ENCODE peak calls at places on chromosomes 1 and 21, in eight cellular contexts. One of them, this sample, is unnamed.

GRCh38 chr1:29960156-29960755 is 723.9 kb downstream of the PTPRU start:
- DNase-seq in endothelial cell: no peak
- DNase-seq in choroid plexus epithelial cell: no peak
- DNase-seq in activated CD8-positive, alpha-beta T cell treated with anti-CD3 and anti-CD28 coated beads for 36 hours: no peak
- DNase-seq in HFFc6: no peak
- DNase-seq in foreskin fibroblast: no peak
- DNase-seq in K562: no peak
- DNase-seq in bronchial epithelial cell: no peak
- DNase-seq in this sample: no peak

GRCh38 chr1:54415533-54415932 is 9.3 kb upstream of the SSBP3 start:
- DNase-seq in endothelial cell: no peak
- DNase-seq in choroid plexus epithelial cell: no peak
- DNase-seq in activated CD8-positive, alpha-beta T cell treated with anti-CD3 and anti-CD28 coated beads for 36 hours: no peak
- DNase-seq in HFFc6: no peak
- DNase-seq in foreskin fibroblast: no peak
- DNase-seq in K562: no peak
- DNase-seq in bronchial epithelial cell: no peak
- DNase-seq in this sample: no peak

GRCh38 chr1:183546427-183546826 is 43.8 kb downstream of the NCF2 start:
- DNase-seq in endothelial cell: no peak
- DNase-seq in choroid plexus epithelial cell: no peak
- DNase-seq in activated CD8-positive, alpha-beta T cell treated with anti-CD3 and anti-CD28 coated beads for 36 hours: no peak
- DNase-seq in HFFc6: no peak
- DNase-seq in foreskin fibroblast: no peak
- DNase-seq in K562: no peak
- DNase-seq in bronchial epithelial cell: no peak
- DNase-seq in this sample: no peak

GRCh38 chr21:44946254-44947041 is 6.6 kb downstream of the SLX9 start:
- DNase-seq in endothelial cell: no peak
- DNase-seq in choroid plexus epithelial cell: no peak
- DNase-seq in activated CD8-positive, alpha-beta T cell treated with anti-CD3 and anti-CD28 coated beads for 36 hours: no peak
- DNase-seq in HFFc6: no peak
- DNase-seq in foreskin fibroblast: no peak
- DNase-seq in K562: no peak
- DNase-seq in bronchial epithelial cell: no peak
- DNase-seq in this sample: no peak

GRCh38 chr1:3282656-3283430 is 171.6 kb upstream of the ARHGEF16 start:
- DNase-seq in endothelial cell: no peak
- DNase-seq in choroid plexus epithelial cell: no peak
- DNase-seq in activated CD8-positive, alpha-beta T cell treated with anti-CD3 and anti-CD28 coated beads for 36 hours: no peak
- DNase-seq in HFFc6: no peak
- DNase-seq in foreskin fibroblast: no peak
- DNase-seq in K562: no peak
- DNase-seq in bronchial epithelial cell: no peak
- DNase-seq in this sample: no peak

GRCh38 chr21:34642211-34643075 is 26.4 kb upstream of the CLIC6 start:
- DNase-seq in endothelial cell: no peak
- DNase-seq in choroid plexus epithelial cell: peak
- DNase-seq in activated CD8-positive, alpha-beta T cell treated with anti-CD3 and anti-CD28 coated beads for 36 hours: peak
- DNase-seq in HFFc6: peak
- DNase-seq in foreskin fibroblast: no peak
- DNase-seq in K562: no peak
- DNase-seq in bronchial epithelial cell: peak
- DNase-seq in this sample: no peak

GRCh38 chr1:6367381-6368007 is 26.1 kb downstream of the ACOT7 start:
- DNase-seq in endothelial cell: no peak
- DNase-seq in choroid plexus epithelial cell: no peak
- DNase-seq in activated CD8-positive, alpha-beta T cell treated with anti-CD3 and anti-CD28 coated beads for 36 hours: no peak
- DNase-seq in HFFc6: no peak
- DNase-seq in foreskin fibroblast: peak
- DNase-seq in K562: no peak
- DNase-seq in bronchial epithelial cell: peak
- DNase-seq in this sample: no peak

GRCh38 chr1:78627321-78627720 is 7.1 kb downstream of the IFI44L start:
- DNase-seq in endothelial cell: no peak
- DNase-seq in choroid plexus epithelial cell: no peak
- DNase-seq in activated CD8-positive, alpha-beta T cell treated with anti-CD3 and anti-CD28 coated beads for 36 hours: no peak
- DNase-seq in HFFc6: peak
- DNase-seq in foreskin fibroblast: peak
- DNase-seq in K562: no peak
- DNase-seq in bronchial epithelial cell: no peak
- DNase-seq in this sample: no peak

GRCh38 chr1:107073493-107073892 is 17.0 kb downstream of the PRMT6 start:
- DNase-seq in endothelial cell: no peak
- DNase-seq in choroid plexus epithelial cell: no peak
- DNase-seq in activated CD8-positive, alpha-beta T cell treated with anti-CD3 and anti-CD28 coated beads for 36 hours: no peak
- DNase-seq in HFFc6: no peak
- DNase-seq in foreskin fibroblast: no peak
- DNase-seq in K562: no peak
- DNase-seq in bronchial epithelial cell: no peak
- DNase-seq in this sample: no peak

GRCh38 chr1:153549741-153550397 is 811 bp upstream of the S100A3 start:
- DNase-seq in endothelial cell: no peak
- DNase-seq in choroid plexus epithelial cell: no peak
- DNase-seq in activated CD8-positive, alpha-beta T cell treated with anti-CD3 and anti-CD28 coated beads for 36 hours: no peak
- DNase-seq in HFFc6: no peak
- DNase-seq in foreskin fibroblast: no peak
- DNase-seq in K562: no peak
- DNase-seq in bronchial epithelial cell: no peak
- DNase-seq in this sample: no peak

GRCh38 chr1:113749402-113749801 is 9.9 kb downstream of the PHTF1 start:
- DNase-seq in endothelial cell: no peak
- DNase-seq in choroid plexus epithelial cell: no peak
- DNase-seq in activated CD8-positive, alpha-beta T cell treated with anti-CD3 and anti-CD28 coated beads for 36 hours: no peak
- DNase-seq in HFFc6: no peak
- DNase-seq in foreskin fibroblast: no peak
- DNase-seq in K562: peak
- DNase-seq in bronchial epithelial cell: no peak
- DNase-seq in this sample: no peak

GRCh38 chr1:21700094-21700493 is 30.9 kb upstream of the RAP1GAP start:
- DNase-seq in endothelial cell: no peak
- DNase-seq in choroid plexus epithelial cell: no peak
- DNase-seq in activated CD8-positive, alpha-beta T cell treated with anti-CD3 and anti-CD28 coated beads for 36 hours: no peak
- DNase-seq in HFFc6: no peak
- DNase-seq in foreskin fibroblast: no peak
- DNase-seq in K562: no peak
- DNase-seq in bronchial epithelial cell: no peak
- DNase-seq in this sample: no peak

GRCh38 chr1:43348809-43349593 is 9.8 kb upstream of the CDC20 start:
- DNase-seq in endothelial cell: peak
- DNase-seq in choroid plexus epithelial cell: peak
- DNase-seq in activated CD8-positive, alpha-beta T cell treated with anti-CD3 and anti-CD28 coated beads for 36 hours: peak
- DNase-seq in HFFc6: no peak
- DNase-seq in foreskin fibroblast: no peak
- DNase-seq in K562: no peak
- DNase-seq in bronchial epithelial cell: peak
- DNase-seq in this sample: peak

GRCh38 chr21:42182713-42183371 is 36.1 kb upstream of the ABCG1 start:
- DNase-seq in endothelial cell: no peak
- DNase-seq in choroid plexus epithelial cell: no peak
- DNase-seq in activated CD8-positive, alpha-beta T cell treated with anti-CD3 and anti-CD28 coated beads for 36 hours: no peak
- DNase-seq in HFFc6: no peak
- DNase-seq in foreskin fibroblast: no peak
- DNase-seq in K562: no peak
- DNase-seq in bronchial epithelial cell: no peak
- DNase-seq in this sample: no peak
- TF ChIP-seq CTCF in endothelial cell: no peak
- TF ChIP-seq CTCF in choroid plexus epithelial cell: no peak
- TF ChIP-seq CTCF in activated CD8-positive, alpha-beta T cell treated with anti-CD3 and anti-CD28 coated beads for 36 hours: no peak
- TF ChIP-seq CTCF in HFFc6: no peak
- TF ChIP-seq CTCF in foreskin fibroblast: no peak
- TF ChIP-seq CTCF in K562: no peak
- TF ChIP-seq CTCF in bronchial epithelial cell: no peak
- TF ChIP-seq CTCF in this sample: no peak

DNA sequence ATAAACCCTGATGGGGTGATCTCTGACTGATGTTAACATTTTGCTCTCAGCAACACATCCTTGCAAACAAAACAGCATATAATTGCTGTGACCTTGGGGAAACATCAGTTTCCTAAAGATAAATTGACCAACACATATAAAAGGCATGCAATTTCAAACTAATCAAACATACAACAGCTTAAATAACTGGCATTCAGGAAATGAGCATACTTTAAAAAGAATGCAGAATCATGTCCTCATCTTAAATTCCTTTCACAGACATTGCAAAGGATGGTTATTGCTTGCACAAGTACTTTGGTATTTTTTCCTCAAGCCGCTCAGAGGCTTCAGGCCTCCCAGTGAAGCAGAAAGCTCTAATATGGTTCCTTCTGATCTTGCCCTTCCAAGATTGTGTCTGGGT is 53.4 kb upstream of the RGS18 start:
- DNase-seq in endothelial cell: no peak
- DNase-seq in choroid plexus epithelial cell: peak
- DNase-seq in activated CD8-positive, alpha-beta T cell treated with anti-CD3 and anti-CD28 coated beads for 36 hours: no peak
- DNase-seq in HFFc6: peak
- DNase-seq in foreskin fibroblast: peak
- DNase-seq in K562: no peak
- DNase-seq in bronchial epithelial cell: peak
- DNase-seq in this sample: no peak
- TF ChIP-seq CTCF in endothelial cell: no peak
- TF ChIP-seq CTCF in choroid plexus epithelial cell: no peak
- TF ChIP-seq CTCF in activated CD8-positive, alpha-beta T cell treated with anti-CD3 and anti-CD28 coated beads for 36 hours: no peak
- TF ChIP-seq CTCF in HFFc6: no peak
- TF ChIP-seq CTCF in foreskin fibroblast: no peak
- TF ChIP-seq CTCF in K562: no peak
- TF ChIP-seq CTCF in bronchial epithelial cell: no peak
- TF ChIP-seq CTCF in this sample: no peak

GRCh38 chr1:212074313-212074712 is 38.8 kb downstream of the DTL start:
- DNase-seq in endothelial cell: no peak
- DNase-seq in choroid plexus epithelial cell: no peak
- DNase-seq in activated CD8-positive, alpha-beta T cell treated with anti-CD3 and anti-CD28 coated beads for 36 hours: no peak
- DNase-seq in HFFc6: no peak
- DNase-seq in foreskin fibroblast: no peak
- DNase-seq in K562: no peak
- DNase-seq in bronchial epithelial cell: no peak
- DNase-seq in this sample: no peak

GRCh38 chr1:212072047-212072446 is 36.5 kb downstream of the DTL start:
- DNase-seq in endothelial cell: no peak
- DNase-seq in choroid plexus epithelial cell: no peak
- DNase-seq in activated CD8-positive, alpha-beta T cell treated with anti-CD3 and anti-CD28 coated beads for 36 hours: no peak
- DNase-seq in HFFc6: no peak
- DNase-seq in foreskin fibroblast: no peak
- DNase-seq in K562: no peak
- DNase-seq in bronchial epithelial cell: no peak
- DNase-seq in this sample: no peak

GRCh38 chr1:212074856-212075255 is 39.3 kb downstream of the DTL start:
- DNase-seq in endothelial cell: no peak
- DNase-seq in choroid plexus epithelial cell: no peak
- DNase-seq in activated CD8-positive, alpha-beta T cell treated with anti-CD3 and anti-CD28 coated beads for 36 hours: no peak
- DNase-seq in HFFc6: no peak
- DNase-seq in foreskin fibroblast: no peak
- DNase-seq in K562: no peak
- DNase-seq in bronchial epithelial cell: no peak
- DNase-seq in this sample: no peak

GRCh38 chr1:212070720-212071302 is 35.3 kb downstream of the DTL start:
- DNase-seq in endothelial cell: no peak
- DNase-seq in choroid plexus epithelial cell: peak
- DNase-seq in activated CD8-positive, alpha-beta T cell treated with anti-CD3 and anti-CD28 coated beads for 36 hours: no peak
- DNase-seq in HFFc6: peak
- DNase-seq in foreskin fibroblast: peak
- DNase-seq in K562: peak
- DNase-seq in bronchial epithelial cell: peak
- DNase-seq in this sample: no peak

DNA sequence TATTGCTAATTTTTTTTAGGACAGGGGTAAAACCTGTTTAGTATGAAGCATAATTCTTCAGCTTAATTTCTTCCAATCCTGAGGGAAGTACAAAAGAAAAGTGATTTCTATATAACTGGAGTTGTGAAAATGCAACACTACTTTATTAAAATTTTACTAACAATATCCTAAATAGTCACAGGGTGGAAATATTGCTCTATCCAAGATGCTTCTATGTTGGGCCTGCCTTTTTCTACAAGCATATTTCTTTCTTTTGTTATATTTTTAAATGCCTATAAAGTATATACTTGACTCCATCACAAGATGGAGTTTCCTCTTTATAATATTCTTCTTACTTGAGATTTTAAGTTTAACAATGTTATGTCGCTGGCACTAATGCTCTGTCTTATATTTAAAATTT is 37.9 kb downstream of the DTL start:
- DNase-seq in endothelial cell: no peak
- DNase-seq in choroid plexus epithelial cell: peak
- DNase-seq in activated CD8-positive, alpha-beta T cell treated with anti-CD3 and anti-CD28 coated beads for 36 hours: no peak
- DNase-seq in HFFc6: no peak
- DNase-seq in foreskin fibroblast: no peak
- DNase-seq in K562: no peak
- DNase-seq in bronchial epithelial cell: no peak
- DNase-seq in this sample: no peak
- TF ChIP-seq CTCF in endothelial cell: no peak
- TF ChIP-seq CTCF in choroid plexus epithelial cell: no peak
- TF ChIP-seq CTCF in activated CD8-positive, alpha-beta T cell treated with anti-CD3 and anti-CD28 coated beads for 36 hours: no peak
- TF ChIP-seq CTCF in HFFc6: peak
- TF ChIP-seq CTCF in foreskin fibroblast: no peak
- TF ChIP-seq CTCF in K562: no peak
- TF ChIP-seq CTCF in bronchial epithelial cell: no peak
- TF ChIP-seq CTCF in this sample: no peak

GRCh38 chr1:80444171-80444570 is 1356.6 kb upstream of the ADGRL2 start:
- DNase-seq in endothelial cell: no peak
- DNase-seq in choroid plexus epithelial cell: no peak
- DNase-seq in activated CD8-positive, alpha-beta T cell treated with anti-CD3 and anti-CD28 coated beads for 36 hours: no peak
- DNase-seq in HFFc6: no peak
- DNase-seq in foreskin fibroblast: no peak
- DNase-seq in K562: no peak
- DNase-seq in bronchial epithelial cell: no peak
- DNase-seq in this sample: no peak

GRCh38 chr1:80447533-80447932 is 1353.2 kb upstream of the ADGRL2 start:
- DNase-seq in endothelial cell: no peak
- DNase-seq in choroid plexus epithelial cell: no peak
- DNase-seq in activated CD8-positive, alpha-beta T cell treated with anti-CD3 and anti-CD28 coated beads for 36 hours: no peak
- DNase-seq in HFFc6: no peak
- DNase-seq in foreskin fibroblast: no peak
- DNase-seq in K562: no peak
- DNase-seq in bronchial epithelial cell: peak
- DNase-seq in this sample: no peak

GRCh38 chr1:80445021-80445420 is 1355.7 kb upstream of the ADGRL2 start:
- DNase-seq in endothelial cell: no peak
- DNase-seq in choroid plexus epithelial cell: no peak
- DNase-seq in activated CD8-positive, alpha-beta T cell treated with anti-CD3 and anti-CD28 coated beads for 36 hours: no peak
- DNase-seq in HFFc6: no peak
- DNase-seq in foreskin fibroblast: peak
- DNase-seq in K562: no peak
- DNase-seq in bronchial epithelial cell: no peak
- DNase-seq in this sample: no peak

GRCh38 chr1:80436851-80437250 is 1363.9 kb upstream of the ADGRL2 start:
- DNase-seq in endothelial cell: no peak
- DNase-seq in choroid plexus epithelial cell: no peak
- DNase-seq in activated CD8-positive, alpha-beta T cell treated with anti-CD3 and anti-CD28 coated beads for 36 hours: no peak
- DNase-seq in HFFc6: no peak
- DNase-seq in foreskin fibroblast: no peak
- DNase-seq in K562: no peak
- DNase-seq in bronchial epithelial cell: no peak
- DNase-seq in this sample: no peak

DNA sequence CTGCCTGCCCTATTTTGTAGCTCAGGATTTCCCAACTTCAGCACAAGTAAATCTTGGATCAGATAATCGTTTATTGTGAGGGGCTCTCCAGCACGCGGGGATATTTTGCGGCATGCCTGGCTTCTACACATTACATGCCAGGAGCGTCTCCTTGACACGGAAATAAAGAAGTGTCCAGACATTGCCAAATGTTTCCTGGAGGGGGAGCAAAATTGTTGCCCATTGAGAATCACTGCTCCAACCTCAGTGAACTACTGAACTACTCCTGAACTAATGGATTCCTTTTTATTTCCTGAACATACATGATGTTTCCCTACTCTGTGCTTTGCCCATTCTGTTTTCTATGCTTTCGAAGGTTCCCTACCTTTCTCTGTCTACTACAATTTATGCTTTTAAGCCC is 1359.1 kb upstream of the ADGRL2 start:
- DNase-seq in endothelial cell: peak
- DNase-seq in choroid plexus epithelial cell: no peak
- DNase-seq in activated CD8-positive, alpha-beta T cell treated with anti-CD3 and anti-CD28 coated beads for 36 hours: no peak
- DNase-seq in HFFc6: no peak
- DNase-seq in foreskin fibroblast: no peak
- DNase-seq in K562: no peak
- DNase-seq in bronchial epithelial cell: no peak
- DNase-seq in this sample: no peak
- TF ChIP-seq CTCF in endothelial cell: no peak
- TF ChIP-seq CTCF in choroid plexus epithelial cell: no peak
- TF ChIP-seq CTCF in activated CD8-positive, alpha-beta T cell treated with anti-CD3 and anti-CD28 coated beads for 36 hours: no peak
- TF ChIP-seq CTCF in HFFc6: no peak
- TF ChIP-seq CTCF in foreskin fibroblast: no peak
- TF ChIP-seq CTCF in K562: no peak
- TF ChIP-seq CTCF in bronchial epithelial cell: no peak
- TF ChIP-seq CTCF in this sample: no peak